ENCODE peak calls at places on chromosome 10, in five cellular contexts. F is IMR-90, I is HCT116, S is PC-3, K is fibroblast of lung. Y is an unnamed sample. For H3K27me3, the result is how much of the 10 kb centered on the place peaks cover.

GRCh38 chr10:73494877-73495225 is 973 bp downstream of the PPP3CB start:
- DNase-seq in F (no peak), I (no peak), S (no peak), K (peak), Y (no peak)

GRCh38 chr10:1626835-1627234 is 110.5 kb downstream of the ADARB2 start:
- DNase-seq in F (no peak), I (no peak), S (no peak), K (no peak), Y (no peak)

GRCh38 chr10:45466784-45467183 is 92.8 kb downstream of the ALOX5 start:
- DNase-seq in F (no peak), I (no peak), S (no peak), K (no peak), Y (no peak)

GRCh38 chr10:86711957-86712708 is 43.8 kb downstream of the LDB3 start:
- DNase-seq in F (peak), I (no peak), S (no peak), K (peak), Y (peak)

GRCh38 chr10:130430852-130431704 is 294.9 kb downstream of the GLRX3 start:
- DNase-seq in F (no peak), I (no peak), S (no peak), K (no peak), Y (no peak)

GRCh38 chr10:86632009-86632800 is 22.1 kb upstream of the OPN4 start:
- DNase-seq in F (no peak), I (no peak), S (no peak), K (peak), Y (no peak)

GRCh38 chr10:24168258-24169170 is 40.4 kb upstream of the KIAA1217 start:
- DNase-seq in F (no peak), I (no peak), S (no peak), K (no peak), Y (peak)

GRCh38 chr10:14910953-14911352 is 32.3 kb downstream of the SUV39H2 start:
- DNase-seq in F (no peak), I (no peak), S (no peak), K (no peak), Y (no peak)

GRCh38 chr10:79293841-79294705 is 53.2 kb upstream of the PPIF start:
- DNase-seq in F (peak), I (no peak), S (peak), K (peak), Y (peak)

DNA sequence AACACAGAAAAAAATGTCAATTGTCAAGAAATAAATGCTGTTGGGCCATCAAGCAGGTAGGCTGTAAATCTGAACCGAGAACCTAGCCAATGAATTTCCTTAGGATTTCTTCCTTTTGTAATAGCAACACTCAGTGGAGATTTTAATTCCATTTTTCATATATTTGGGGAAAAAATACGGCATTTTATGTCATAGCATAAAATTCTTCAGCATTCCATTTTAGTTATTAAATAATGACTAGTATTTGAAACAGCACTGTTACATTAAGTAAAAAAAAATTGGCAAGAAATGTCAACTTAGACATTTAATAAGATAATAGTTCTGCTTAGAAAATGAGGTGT is 12.3 kb upstream of the VIM start:
- DNase-seq in F (no peak), I (no peak), S (no peak), K (no peak), Y (no peak)
- H3K9ac ChIP-seq in F (no peak), I (peak), S (peak), K (no peak), Y (peak)

GRCh38 chr10:46555713-46556514 is 544 bp downstream of the GPRIN2 start:
- DNase-seq in F (no peak), I (no peak), S (no peak), K (no peak), Y (no peak)

GRCh38 chr10:46555366-46555712 is 1.1 kb downstream of the GPRIN2 start:
- DNase-seq in F (no peak), I (no peak), S (no peak), K (no peak), Y (no peak)

GRCh38 chr10:46557319-46558140 is 1.1 kb upstream of the GPRIN2 start:
- DNase-seq in F (no peak), I (no peak), S (no peak), K (no peak), Y (no peak)

GRCh38 chr10:46558141-46558410 is 1.6 kb upstream of the GPRIN2 start:
- DNase-seq in F (no peak), I (no peak), S (no peak), K (no peak), Y (no peak)

DNA sequence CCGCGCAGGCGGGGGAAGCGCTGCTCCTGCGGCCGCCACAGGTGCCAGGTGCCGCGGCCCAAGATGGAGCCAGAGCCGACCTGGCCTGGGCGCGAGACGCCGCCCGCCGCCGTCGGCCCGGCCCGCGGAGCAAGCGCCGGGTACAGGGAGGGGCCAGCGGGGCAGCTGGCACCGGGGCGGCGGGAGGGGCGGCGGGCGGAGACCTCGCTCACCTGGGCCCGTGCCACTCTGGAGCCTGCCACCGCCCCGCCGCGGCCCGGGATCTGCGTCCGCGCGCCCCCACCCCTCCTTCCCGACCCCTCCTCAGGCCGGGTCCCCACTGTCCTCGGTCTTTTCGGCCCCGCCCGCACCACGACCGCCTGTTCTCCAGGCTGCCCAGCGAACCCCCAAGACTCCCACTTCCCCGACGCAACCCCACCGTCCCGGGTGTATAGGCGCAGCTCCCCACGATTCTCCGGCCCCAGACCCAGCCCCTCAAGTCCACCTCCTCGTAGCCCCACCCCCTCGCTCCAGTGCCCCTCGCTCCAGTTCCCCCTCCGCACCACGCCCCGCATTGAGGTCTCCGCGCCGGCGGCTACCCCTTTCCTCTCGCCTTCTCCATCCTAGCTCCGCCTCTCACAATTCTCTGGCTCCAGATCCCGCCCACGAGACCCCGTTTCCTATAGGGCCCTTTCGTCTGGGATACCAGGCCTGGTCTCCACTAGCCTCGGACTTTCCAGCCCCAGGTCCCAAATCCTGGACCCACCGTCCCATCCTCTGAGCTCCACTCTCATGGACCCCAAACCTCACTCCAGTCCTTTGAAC is at the start of gene GPRIN2:
- DNase-seq in F (no peak), I (no peak), S (peak), K (no peak), Y (no peak)
- H3K27me3 ChIP-seq in F (half or more), I (under half), S (under half), K (half or more), Y (under half)

DNA sequence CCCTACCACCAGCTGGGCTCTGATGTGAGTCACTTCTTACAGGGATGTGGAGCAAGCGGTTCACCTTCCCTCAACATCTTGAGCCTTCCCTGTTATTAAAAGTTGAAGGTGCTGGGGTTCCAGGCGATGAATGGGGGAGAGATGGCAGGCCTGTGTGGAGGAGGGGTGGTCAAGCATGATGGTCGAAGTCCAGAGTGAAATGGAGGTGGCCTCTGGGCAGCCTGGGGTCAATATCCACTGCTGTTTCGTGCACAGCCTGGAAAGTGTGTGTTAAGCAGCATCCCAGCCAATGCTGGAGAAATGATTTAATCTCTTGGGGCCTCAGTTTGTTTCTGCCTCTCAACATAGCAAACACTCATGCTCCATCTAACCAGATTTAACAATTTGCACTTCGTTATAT is 33.7 kb upstream of the DMBT1 start:
- DNase-seq in F (no peak), I (no peak), S (no peak), K (no peak), Y (no peak)
- H3K9ac ChIP-seq in F (no peak), I (no peak), S (no peak), K (no peak), Y (no peak)

GRCh38 chr10:132498562-132499366 is 38.8 kb upstream of the INPP5A start:
- DNase-seq in F (no peak), I (no peak), S (no peak), K (no peak), Y (no peak)
- H3K27me3 ChIP-seq in F (under half), I (under half), S (under half), K (under half), Y (under half)

GRCh38 chr10:81680374-81680773 is 194.6 kb upstream of the NRG3 start:
- DNase-seq in F (no peak), I (no peak), S (no peak), K (no peak), Y (no peak)
- H3K9ac ChIP-seq in F (no peak), I (no peak), S (no peak), K (no peak), Y (no peak)

DNA sequence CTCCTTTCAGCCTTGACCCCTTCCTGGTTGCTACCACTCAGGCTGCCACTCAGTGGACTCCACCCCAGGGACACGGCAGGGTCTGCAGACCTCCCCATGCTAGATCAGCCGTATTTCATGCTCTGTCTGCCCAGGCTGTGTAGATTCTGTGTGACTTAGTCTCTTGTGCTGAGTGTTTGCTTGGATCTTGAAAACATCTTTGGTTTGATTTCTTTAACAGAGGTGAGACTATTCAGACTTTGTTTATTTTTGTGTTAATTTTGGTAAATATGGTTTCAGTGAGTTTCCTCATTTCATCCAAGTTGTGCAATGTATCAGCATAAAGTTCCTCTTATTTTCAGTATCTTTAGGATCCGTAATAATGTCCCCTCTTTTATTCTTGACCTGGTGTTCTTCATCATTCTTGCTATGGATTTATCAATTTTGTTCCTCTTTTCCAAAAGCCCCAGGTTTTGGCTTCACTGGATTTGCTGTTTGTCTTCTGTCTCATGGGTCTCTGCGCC is 21.2 kb upstream of the PWWP2B start:
- DNase-seq in F (no peak), I (no peak), S (no peak), K (no peak), Y (no peak)
- H3K27me3 ChIP-seq in F (under half), I (under half), S (under half), K (under half), Y (under half)

GRCh38 chr10:63919576-63920279 is 398.5 kb downstream of the REEP3 start:
- DNase-seq in F (no peak), I (no peak), S (no peak), K (no peak), Y (no peak)

GRCh38 chr10:63921932-63922713 is 400.9 kb downstream of the REEP3 start:
- DNase-seq in F (no peak), I (no peak), S (no peak), K (no peak), Y (no peak)

GRCh38 chr10:63917363-63917762 is 396.2 kb downstream of the REEP3 start:
- DNase-seq in F (no peak), I (no peak), S (no peak), K (no peak), Y (no peak)

DNA sequence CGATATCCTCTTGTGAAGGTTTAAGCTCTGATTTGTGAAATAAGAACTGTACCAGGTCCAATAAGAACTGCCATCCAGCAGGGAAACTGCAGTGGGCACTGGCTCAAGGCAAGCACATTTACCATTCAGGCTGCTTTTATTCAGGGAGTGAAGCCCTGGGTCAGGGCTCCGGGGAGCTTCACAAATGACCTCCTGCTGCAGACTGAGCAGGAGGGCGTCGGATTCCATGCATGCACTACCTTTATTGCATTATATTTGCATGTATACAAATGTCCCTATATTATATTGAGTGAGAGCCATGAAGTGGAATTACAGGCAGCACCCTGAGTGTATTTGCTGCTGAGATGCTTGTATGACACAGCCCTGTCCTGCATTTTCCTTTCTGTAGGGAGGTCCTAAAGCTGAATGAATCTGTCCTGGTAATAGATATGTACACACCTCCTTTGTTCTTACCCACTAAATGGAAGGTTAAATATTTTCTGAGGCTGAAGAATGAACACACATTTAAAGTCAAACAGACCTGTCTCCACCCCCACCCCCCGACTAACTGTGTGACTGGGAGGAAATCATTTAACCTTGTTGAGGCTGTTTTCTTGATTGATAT is 401.6 kb downstream of the REEP3 start:
- DNase-seq in F (no peak), I (no peak), S (no peak), K (no peak), Y (no peak)
- H3K9ac ChIP-seq in F (no peak), I (no peak), S (no peak), K (no peak), Y (no peak)

Y was measured in mammary epithelial cell.